ENCODE peak calls at places on chromosome X, in nine cellular contexts. Q is mesendoderm; X is T-helper 1 cell; Z is iris pigment epithelial cell; K is AG09319; J is aorta; L is CD8-positive, alpha-beta memory T cell; V is progenitor cell of endocrine pancreas; C is stimulated activated CD8-positive, alpha-beta memory T cell treated with anti-CD3 and anti-CD28 coated beads, Interleukin-15, amount 100 ng/mL, for 4 hours. R is an unnamed sample.

GRCh38 chrX:17022205-17022604 is 75.7 kb downstream of the REPS2 start:
- DNase-seq in K (peak; percentile 16), C (no peak), V (no peak), Z (peak; percentile 66), L (no peak), X (no peak), Q (no peak), J (no peak), R (peak; percentile 63)

GRCh38 chrX:13283968-13284914 is 35.6 kb downstream of the ATXN3L start:
- DNase-seq in J (no peak), Z (peak; percentile 67), X (no peak), L (no peak), Q (peak; percentile 51), V (no peak), C (no peak), K (peak; percentile 65), R (peak; percentile 69)

GRCh38 chrX:136961594-136962135 is 72.1 kb downstream of the GPR101 start:
- DNase-seq in Z (peak; percentile 23), J (no peak), X (no peak), L (no peak), V (no peak), C (no peak), K (no peak), Q (no peak), R (peak; percentile 13)

GRCh38 chrX:31658360-31658759 is 586.5 kb upstream of the FTHL17 start:
- DNase-seq in L (no peak), V (no peak), Q (peak; percentile 11), X (no peak), C (no peak), J (no peak), K (no peak), Z (peak; percentile 41), R (peak; percentile 42)

GRCh38 chrX:47613082-47613481 is 6.6 kb downstream of the SYN1 start:
- DNase-seq in X (no peak), C (no peak), Q (no peak), Z (no peak), V (no peak), K (no peak), J (no peak), L (no peak), R (no peak)

GRCh38 chrX:13304052-13304451 is 15.8 kb downstream of the ATXN3L start:
- DNase-seq in L (no peak), Z (no peak), V (no peak), Q (peak; percentile 73), K (no peak), C (no peak), X (no peak), J (no peak), R (no peak)

GRCh38 chrX:134254511-134254910 is 17.5 kb downstream of the CCDC160 start:
- DNase-seq in X (no peak), L (no peak), J (no peak), V (no peak), C (no peak), K (no peak), Q (no peak), Z (no peak), R (no peak)

GRCh38 chrX:39487166-39488006 is 610.4 kb downstream of the BCOR start:
- DNase-seq in L (no peak), C (no peak), K (no peak), J (no peak), X (no peak), Z (no peak), Q (no peak), V (no peak), R (no peak)

GRCh38 chrX:68763481-68763880 is 65.3 kb upstream of the EFNB1 start:
- DNase-seq in X (no peak), L (no peak), Z (no peak), Q (no peak), V (no peak), C (no peak), K (no peak), J (no peak), R (no peak)

GRCh38 chrX:68504237-68504636 is 5.4 kb downstream of the YIPF6 start:
- DNase-seq in Q (no peak), K (no peak), L (no peak), J (no peak), V (no peak), X (no peak), Z (peak; percentile 86), C (peak; percentile 21), R (peak; percentile 70)

GRCh38 chrX:53714580-53715335 is 28.2 kb upstream of the HUWE1 start:
- DNase-seq in C (peak; percentile 41), L (peak; percentile 30), X (peak; percentile 28), Z (peak; percentile 28), J (no peak), Q (peak; percentile 46), V (no peak), K (no peak), R (peak; percentile 21)

GRCh38 chrX:39693298-39693697 is 404.5 kb downstream of the BCOR start:
- DNase-seq in Z (no peak), X (no peak), J (no peak), K (no peak), V (peak; percentile 31), C (no peak), Q (peak; percentile 70), L (no peak), R (no peak)

GRCh38 chrX:23694606-23695005 is 27.3 kb downstream of the PRDX4 start:
- DNase-seq in J (peak; percentile 64), Z (peak; percentile 58), L (peak; percentile 11), C (no peak), V (peak; percentile 13), X (peak; percentile 13), Q (peak; percentile 40), K (peak; percentile 4), R (peak; percentile 75)

GRCh38 chrX:141468940-141469339 is 115.6 kb downstream of the SPANXA1 start:
- DNase-seq in C (no peak), J (no peak), V (no peak), L (no peak), Q (no peak), K (no peak), Z (peak; percentile 47), X (no peak), R (peak; percentile 39)

R was measured in MCF 10A.